ENCODE peak calls at places on chromosome 18, in four cellular contexts. O is amygdala, Z is erythroblast, E is spleen. Q is an unnamed sample.

GRCh38 chr18:68960355-68960754 is 162.5 kb downstream of the CCDC102B start:
- DNase-seq in O (no peak), Z (no peak), E (no peak), Q (no peak)

GRCh38 chr18:10017048-10017447 is 103.2 kb downstream of the VAPA start:
- DNase-seq in O (no peak), Z (no peak), E (no peak), Q (no peak)

GRCh38 chr18:25516747-25517498 is 165.0 kb upstream of the ZNF521 start:
- DNase-seq in O (no peak), Z (no peak), E (no peak), Q (no peak)

GRCh38 chr18:7548226-7548625 is 18.9 kb upstream of the PTPRM start:
- DNase-seq in O (no peak), Z (no peak), E (no peak), Q (no peak)

GRCh38 chr18:33231474-33232317 is 208.8 kb downstream of the CCDC178 start:
- DNase-seq in O (peak; percentile 68), Z (peak; percentile 88), E (no peak), Q (peak; percentile 49)

GRCh38 chr18:76875390-76876330 is 53.3 kb downstream of the ZNF236 start:
- DNase-seq in O (no peak), Z (peak; percentile 80), E (no peak), Q (no peak)

GRCh38 chr18:4017479-4017878 is 437.6 kb downstream of the DLGAP1 start:
- DNase-seq in O (no peak), Z (peak; percentile 39), E (no peak), Q (no peak)

GRCh38 chr18:79465392-79465991 is 69.8 kb downstream of the NFATC1 start:
- DNase-seq in O (no peak), Z (peak; percentile 54), E (peak; percentile 92), Q (no peak)

GRCh38 chr18:11689031-11689971 is at the start of gene GNAL:
- DNase-seq in O (peak; percentile 59), Z (peak; percentile 88), E (peak; percentile 81), Q (peak; percentile 56)

GRCh38 chr18:64840911-64841701 is 692.2 kb upstream of the LINC00305 start:
- DNase-seq in O (no peak), Z (no peak), E (no peak), Q (no peak)

GRCh38 chr18:62105373-62105772 is 81.5 kb downstream of the PIGN start:
- DNase-seq in O (no peak), Z (no peak), E (no peak), Q (no peak)

GRCh38 chr18:22103664-22104031 is 65.7 kb upstream of the GATA6 start:
- DNase-seq in O (no peak), Z (no peak), E (no peak), Q (no peak)

GRCh38 chr18:73638709-73639108 is 508.9 kb downstream of the FBXO15 start:
- DNase-seq in O (no peak), Z (no peak), E (no peak), Q (no peak)